ENCODE peak calls at places on chromosomes 11 and 22, in nine cellular contexts. J, A, M, H, I, T, P, E and O are unnamed samples.

GRCh38 chr22:19644314-19645223 is 69.7 kb upstream of the SEPTIN5 start:
- DNase-seq in P (no peak), I (no peak), J (peak; percentile 9), E (no peak), H (no peak), M (no peak), A (no peak), T (no peak), O (no peak)

GRCh38 chr22:49005557-49005956 is 822.1 kb downstream of the BRD1 start:
- DNase-seq in T (no peak), M (no peak), I (no peak), P (no peak), H (no peak), E (no peak), A (no peak), J (no peak), O (no peak)

GRCh38 chr11:97022942-97023341 is 633.1 kb downstream of the JRKL start:
- DNase-seq in H (no peak), E (no peak), P (no peak), T (no peak), M (no peak), I (no peak), A (no peak), J (no peak), O (no peak)

GRCh38 chr11:43561832-43562231 is 118.7 kb upstream of the HSD17B12 start:
- DNase-seq in E (no peak), T (no peak), I (no peak), M (no peak), J (no peak), P (no peak), H (no peak), A (no peak), O (no peak)

GRCh38 chr11:23391031-23391430 is 530.8 kb upstream of the CCDC179 start:
- DNase-seq in J (no peak), T (no peak), H (no peak), P (no peak), M (no peak), I (no peak), E (no peak), A (no peak), O (no peak)

GRCh38 chr11:12089041-12089440 is 21.3 kb upstream of the MICAL2 start:
- DNase-seq in A (no peak), P (no peak), H (no peak), I (no peak), M (no peak), J (no peak), T (no peak), E (no peak), O (no peak)

GRCh38 chr11:74425100-74425499 is 26.9 kb upstream of the PGM2L1 start:
- DNase-seq in A (no peak), E (no peak), J (no peak), T (no peak), P (no peak), H (no peak), M (no peak), I (no peak), O (no peak)

GRCh38 chr11:1619449-1619848 is 2.5 kb downstream of the KRTAP5-4 start:
- DNase-seq in H (no peak), T (no peak), E (no peak), P (no peak), A (no peak), J (peak; percentile 23), I (no peak), M (peak; percentile 30), O (no peak)

GRCh38 chr11:134515081-134515960 is 103.3 kb upstream of the B3GAT1 start:
- DNase-seq in E (no peak), M (no peak), I (no peak), T (no peak), H (peak; percentile 74), P (no peak), A (peak; percentile 26), J (no peak), O (no peak)

GRCh38 chr11:44964526-44965209 is 14.0 kb upstream of the TP53I11 start:
- DNase-seq in A (peak; percentile 83), P (no peak), J (no peak), E (no peak), I (no peak), H (no peak), T (no peak), M (no peak), O (no peak)

GRCh38 chr11:10646956-10647355 is 46.6 kb downstream of the IRAG1 start:
- DNase-seq in P (no peak), H (no peak), E (no peak), M (no peak), A (no peak), J (no peak), T (no peak), I (no peak), O (no peak)

GRCh38 chr11:71366076-71366475 is 82.1 kb downstream of the DHCR7 start:
- DNase-seq in M (no peak), I (no peak), E (no peak), H (no peak), P (no peak), J (no peak), A (no peak), T (no peak), O (no peak)

GRCh38 chr22:45994516-45995404 is 17.8 kb upstream of the WNT7B start:
- DNase-seq in P (peak; percentile 56), E (peak; percentile 94), M (peak; percentile 67), J (peak; percentile 68), I (peak; percentile 39), H (peak; percentile 83), T (peak; percentile 67), A (peak; percentile 87), O (no peak)

GRCh38 chr22:45995405-45996101 is 18.6 kb upstream of the WNT7B start:
- DNase-seq in M (no peak), P (no peak), H (no peak), T (no peak), J (no peak), A (peak; percentile 46), E (peak; percentile 63), I (no peak), O (no peak)

GRCh38 chr22:45997077-45997774 is 20.3 kb upstream of the WNT7B start:
- DNase-seq in H (peak; percentile 79), T (peak; percentile 97), I (peak; percentile 34), J (peak; percentile 98), M (no peak), P (peak; percentile 56), E (peak; percentile 96), A (peak; percentile 86), O (peak; percentile 91)

GRCh38 chr22:45997775-45998637 is 21.0 kb upstream of the WNT7B start:
- DNase-seq in E (peak; percentile 62), P (no peak), T (no peak), A (peak; percentile 43), H (no peak), I (peak; percentile 1), M (no peak), J (no peak), O (no peak)

DNA sequence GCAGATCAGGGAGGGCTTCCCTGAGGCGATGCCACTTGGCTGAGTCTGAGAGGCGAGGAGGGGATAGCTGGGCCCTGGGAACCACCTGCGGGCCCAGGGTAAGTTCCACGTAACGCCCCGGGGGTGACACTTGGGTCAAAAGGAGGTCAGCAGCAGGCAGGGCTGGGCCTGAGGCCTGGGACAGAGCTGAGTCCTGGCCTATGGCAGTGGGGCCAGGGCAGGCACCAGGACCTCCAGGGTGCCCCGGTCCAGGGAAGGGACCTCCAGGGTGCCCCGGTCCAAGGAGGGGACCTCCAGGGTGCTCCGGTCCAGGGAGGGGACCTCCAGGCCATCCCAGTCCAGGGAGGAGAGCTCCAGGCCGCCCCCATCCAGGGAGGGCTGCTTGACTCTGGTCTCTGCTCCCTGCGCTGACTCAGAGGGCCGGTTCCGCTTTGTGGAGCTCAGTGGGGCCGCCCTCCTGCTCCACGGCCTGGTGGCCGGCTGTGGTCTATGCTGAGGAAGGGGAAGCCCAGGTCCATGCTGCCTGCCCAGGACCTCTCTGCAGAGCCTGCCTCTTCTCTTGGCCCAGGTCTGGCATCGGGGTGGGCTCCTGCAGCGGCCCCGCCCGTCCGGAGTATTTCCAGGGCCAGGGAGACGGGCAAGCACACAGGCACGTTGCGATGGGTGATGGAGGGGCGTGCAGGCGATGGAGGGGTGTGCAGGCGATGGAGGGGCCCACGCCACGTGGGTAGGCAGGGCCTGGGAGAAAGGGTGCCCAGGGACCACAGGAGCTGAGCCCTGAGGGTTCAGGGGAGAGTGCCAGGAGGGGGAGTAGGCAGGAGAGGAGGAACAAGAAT is 19.5 kb upstream of the WNT7B start:
- DNase-seq in J (peak; percentile 74), M (no peak), H (peak; percentile 48), I (no peak), P (peak; percentile 38), T (peak; percentile 47), A (peak; percentile 86), E (peak; percentile 90), O (no peak)
- H3K4me3 ChIP-seq in J (no peak overlapping the region), M (no peak overlapping the region), H (no peak overlapping the region), I (no peak overlapping the region), P (no peak overlapping the region), T (no peak overlapping the region), A (peak overlapping the region; percentile 15), E (peak overlapping the region; percentile 6), O (no peak overlapping the region)

DNA sequence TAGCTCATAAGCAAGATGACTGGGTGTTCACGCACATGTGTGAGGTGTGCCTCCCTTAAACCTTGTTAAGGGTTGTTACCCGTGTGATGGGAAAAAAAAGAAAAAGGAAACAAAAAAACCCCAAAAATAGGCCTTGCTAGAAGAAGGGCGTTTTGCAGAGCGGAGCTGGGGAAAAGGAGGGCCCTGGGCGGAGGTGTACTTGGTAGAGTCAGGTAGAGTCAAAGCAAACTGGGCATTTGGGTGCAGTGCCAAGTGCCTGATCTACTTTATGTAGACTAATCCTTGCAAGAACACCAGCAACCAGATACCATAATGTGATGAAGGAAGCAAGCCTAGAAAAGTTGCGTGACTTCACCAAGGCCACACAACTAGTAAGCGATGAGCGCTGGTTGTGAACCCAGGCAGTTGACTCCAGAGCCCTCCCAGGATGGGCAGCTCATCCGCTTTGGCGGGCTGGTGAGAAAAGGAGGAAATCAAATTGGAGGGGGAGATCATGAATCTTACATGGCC is 1.2 kb upstream of the TIRAP start:
- DNase-seq in P (no peak), I (no peak), T (no peak), H (no peak), A (no peak), E (no peak), M (no peak), J (no peak), O (no peak)
- H3K4me3 ChIP-seq in P (no peak overlapping the region), I (peak overlapping the region; percentile 79), T (no peak overlapping the region), H (no peak overlapping the region), A (peak overlapping the region; percentile 83), E (peak overlapping the region; percentile 79), M (no peak overlapping the region), J (no peak overlapping the region), O (peak overlapping the region; percentile 55)

GRCh38 chr22:45413368-45414211 is at the start of the genes RIBC2 and SMC1B:
- DNase-seq in P (peak; percentile 97), T (peak; percentile 80), E (peak; percentile 86), I (peak; percentile 92), M (peak; percentile 61), J (peak; percentile 79), H (peak; percentile 80), A (peak; percentile 85), O (peak; percentile 21)
- H3K4me3 ChIP-seq in P (peak within 1 kb of the TSS; percentile 83), T (peak within 1 kb of the TSS; percentile 65), E (peak within 1 kb of the TSS; percentile 44), I (peak within 1 kb of the TSS; percentile 68), M (peak within 1 kb of the TSS; percentile 55), J (peak within 1 kb of the TSS; percentile 47), H (peak within 1 kb of the TSS; percentile 27), A (peak within 1 kb of the TSS; percentile 61), O (peak within 1 kb of the TSS; percentile 61)

DNA sequence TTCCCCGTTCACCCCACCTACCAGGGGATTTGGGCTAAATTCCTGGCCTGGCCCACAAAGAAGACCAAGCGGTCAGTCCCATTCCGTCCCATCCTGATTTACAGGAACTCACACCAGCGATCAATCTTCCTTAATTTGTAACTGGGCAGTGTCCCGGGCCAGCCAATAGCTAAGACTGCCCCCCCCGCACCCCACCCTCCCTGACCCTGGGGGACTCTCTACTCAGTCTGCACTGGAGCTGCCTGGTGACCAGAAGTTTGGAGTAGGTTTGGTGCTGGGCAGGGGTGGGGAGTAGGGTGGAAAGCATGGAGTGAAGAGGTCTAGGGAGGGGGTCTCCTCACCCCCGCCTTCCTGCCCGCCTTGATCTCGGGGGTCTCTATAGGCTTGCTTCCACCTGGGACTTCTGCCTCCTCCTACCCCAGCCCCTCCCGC is at the start of gene SERPING1:
- DNase-seq in T (peak; percentile 44), J (peak; percentile 44), H (peak; percentile 48), P (no peak), A (peak; percentile 70), I (no peak), M (no peak), E (peak; percentile 67), O (no peak)
- H3K4me3 ChIP-seq in T (peak within 1 kb of the TSS; percentile 68), J (peak within 1 kb of the TSS; percentile 61), H (peak within 1 kb of the TSS; percentile 30), P (no peak within 1 kb of the TSS), A (peak within 1 kb of the TSS; percentile 66), I (no peak within 1 kb of the TSS), M (no peak within 1 kb of the TSS), E (peak within 1 kb of the TSS; percentile 58), O (peak within 1 kb of the TSS; percentile 43)